ENCODE peak calls at places on chromosomes 1 and 21, in nine cellular contexts. X is ascending aorta, N is IMR-90, F is upper lobe of right lung, W is psoas muscle, V is lung, H is sigmoid colon, R is heart left ventricle, S is suprapubic skin. J is an unnamed sample. For H3K4me1, the result is how much of the 10 kb centered on the place peaks cover.

GRCh38 chr1:101846820-101847219 is 149.9 kb downstream of the OLFM3 start:
- DNase-seq in N (no peak), S (no peak), W (no peak), F (peak), R (no peak), X (no peak), V (no peak), H (no peak), J (no peak)

GRCh38 chr1:222465211-222466041 is 82.5 kb downstream of the HHIPL2 start:
- DNase-seq in W (peak), N (peak), H (peak), V (peak), R (peak), S (peak), F (peak), X (peak), J (peak)

GRCh38 chr1:116075981-116076380 is 35.2 kb upstream of the MAB21L3 start:
- DNase-seq in H (no peak), S (no peak), F (no peak), R (no peak), V (no peak), W (no peak), X (no peak), N (no peak), J (no peak)

GRCh38 chr1:19949016-19949415 is 25.6 kb upstream of the PLA2G2E start:
- DNase-seq in S (no peak), X (no peak), W (no peak), H (no peak), V (no peak), F (no peak), R (no peak), N (peak), J (no peak)

GRCh38 chr1:40630488-40631223 is 34.8 kb downstream of the RIMS3 start:
- DNase-seq in X (no peak), F (peak), N (peak), H (no peak), W (no peak), S (no peak), V (no peak), R (no peak), J (no peak)

GRCh38 chr1:228280106-228280901 is 72.5 kb downstream of the OBSCN start:
- DNase-seq in N (no peak), F (peak), H (no peak), R (no peak), W (peak), S (peak), V (no peak), X (peak), J (no peak)

GRCh38 chr1:86062458-86062857 is 94.1 kb downstream of the COL24A1 start:
- DNase-seq in R (no peak), N (peak), V (no peak), X (no peak), F (no peak), S (no peak), H (no peak), W (no peak), J (no peak)

GRCh38 chr1:247286134-247286670 is 30.3 kb downstream of the VN1R5 start:
- DNase-seq in N (no peak), X (no peak), V (peak), R (no peak), S (no peak), F (no peak), H (no peak), W (no peak), J (no peak)

GRCh38 chr1:2346691-2347408 is 44.5 kb downstream of the MORN1 start:
- DNase-seq in V (no peak), H (no peak), X (no peak), F (peak), S (peak), N (no peak), W (no peak), R (no peak), J (no peak)

GRCh38 chr21:41678944-41679343 is 87.9 kb downstream of the RIPK4 start:
- DNase-seq in S (peak), F (peak), R (peak), W (peak), N (peak), V (peak), X (peak), H (peak), J (peak)

GRCh38 chr21:41676198-41676597 is 90.7 kb downstream of the RIPK4 start:
- DNase-seq in F (no peak), V (no peak), S (no peak), H (no peak), X (no peak), N (no peak), W (no peak), R (no peak), J (no peak)

GRCh38 chr21:41677671-41678015 is 89.2 kb downstream of the RIPK4 start:
- DNase-seq in F (peak), X (no peak), R (no peak), V (no peak), H (no peak), W (no peak), N (no peak), S (no peak), J (no peak)

GRCh38 chr21:41680444-41681335 is 86.2 kb downstream of the RIPK4 start:
- DNase-seq in S (no peak), X (no peak), N (no peak), R (no peak), F (peak), W (no peak), V (no peak), H (no peak), J (no peak)

GRCh38 chr21:41678016-41678935 is 88.6 kb downstream of the RIPK4 start:
- DNase-seq in X (no peak), R (no peak), F (peak), V (peak), H (no peak), W (no peak), N (peak), S (no peak), J (no peak)
- TF ChIP-seq CTCF in X (no peak), R (no peak), F (no peak), V (no peak), H (no peak), W (no peak), N (no peak), S (peak), J (no peak)

DNA sequence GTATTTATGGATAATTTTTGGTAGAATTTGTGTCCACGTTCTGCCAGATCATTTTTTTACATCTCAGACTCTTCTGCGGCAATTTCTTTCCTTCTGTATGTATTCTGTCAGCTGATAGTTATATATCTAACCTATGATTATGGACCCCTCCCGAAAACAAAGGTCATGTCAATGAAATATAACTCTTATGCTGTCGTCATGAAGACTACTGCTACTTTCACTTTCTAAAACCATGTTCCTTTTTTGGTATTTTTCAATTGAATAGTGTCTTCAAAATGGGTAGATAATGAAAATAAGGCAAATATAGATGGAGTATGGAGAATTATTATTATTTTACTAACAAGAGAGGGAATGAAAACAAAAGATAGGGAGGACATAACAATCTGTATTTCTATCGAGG is 3.2 kb downstream of the ANGPTL1 start:
- DNase-seq in V (no peak), R (no peak), X (no peak), F (no peak), H (no peak), N (peak), S (no peak), W (no peak), J (no peak)
- H3K4me3 ChIP-seq in V (no peak), R (peak), X (peak), F (peak), H (peak), N (no peak), S (peak), W (peak), J (peak)

GRCh38 chr1:198275598-198275997 is 118.8 kb downstream of the NEK7 start:
- DNase-seq in X (no peak), H (no peak), N (no peak), S (no peak), F (no peak), R (no peak), V (no peak), W (no peak), J (no peak)
- H3K4me1 ChIP-seq in X (under half), H (under half), N (under half), S (under half), F (under half), R (under half), V (under half), W (under half), J (under half)

DNA sequence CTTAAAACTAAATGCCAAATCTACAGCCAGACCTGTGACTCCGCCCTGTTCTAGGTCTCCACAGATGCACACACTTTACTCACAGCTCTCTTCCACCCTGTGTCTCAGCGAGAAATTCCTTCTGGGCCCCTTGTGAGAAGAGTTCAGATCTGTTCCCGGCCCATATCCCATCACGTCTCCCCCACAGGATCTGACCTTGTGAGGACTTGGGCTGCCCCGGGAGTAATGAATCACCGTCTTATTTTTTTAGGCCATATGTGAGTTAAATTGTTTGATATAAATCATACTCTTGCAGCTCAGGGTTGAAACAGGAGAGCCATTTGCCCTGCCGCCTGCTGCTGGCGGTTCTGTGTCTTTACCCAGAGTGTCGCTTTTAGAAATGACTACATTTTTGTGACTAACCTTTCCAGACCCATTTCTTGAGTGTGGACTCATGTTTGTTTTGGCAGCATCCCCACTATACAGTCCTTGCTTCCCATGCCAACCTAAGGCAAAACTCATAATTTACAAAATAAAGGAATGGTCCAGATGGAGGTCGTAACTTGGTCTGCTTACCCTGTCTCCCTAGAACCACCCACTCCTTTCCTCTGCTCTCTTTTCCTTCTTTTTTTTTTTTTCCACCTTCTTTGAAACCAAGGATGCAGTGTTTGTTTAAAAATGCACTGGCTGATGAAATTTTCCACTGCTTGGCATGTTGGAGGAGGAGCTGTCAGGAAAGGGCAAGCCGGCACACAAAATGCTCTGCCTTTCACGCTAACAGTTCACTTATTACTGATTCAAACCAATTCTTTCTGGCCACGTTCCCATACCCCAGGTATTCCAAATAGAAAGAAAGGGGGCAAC is 98.0 kb upstream of the C1orf105 start:
- DNase-seq in H (peak), S (peak), N (peak), V (peak), F (peak), W (peak), X (peak), R (peak), J (peak)
- TF ChIP-seq CTCF in H (no peak), S (no peak), N (no peak), V (no peak), F (no peak), W (no peak), X (no peak), R (no peak), J (no peak)